ENCODE peak calls at places on chromosome 2, in six cellular contexts. S, V, B, X, Y and O are unnamed samples. For H3K9me3, the result is how much of the 10 kb centered on the place peaks cover.

GRCh38 chr2:134739261-134739878 is 20.6 kb upstream of the TMEM163 start:
- DNase-seq in V (no peak), B (no peak), Y (no peak), X (no peak), S (no peak), O (no peak)

GRCh38 chr2:85355073-85355410 is 473 bp downstream of the ELMOD3 start:
- DNase-seq in S (no peak), B (peak), V (no peak), X (no peak), Y (peak), O (no peak)

GRCh38 chr2:173401716-173402326 is 47.1 kb downstream of the CDCA7 start:
- DNase-seq in V (no peak), Y (peak), S (no peak), B (peak), X (no peak), O (no peak)

GRCh38 chr2:235170016-235170415 is 218.2 kb downstream of the SH3BP4 start:
- DNase-seq in X (no peak), Y (peak), V (no peak), B (no peak), S (no peak), O (no peak)

GRCh38 chr2:190469770-190470169 is 61.6 kb downstream of the MFSD6 start:
- DNase-seq in Y (peak), B (peak), V (no peak), S (peak), X (no peak), O (no peak)

GRCh38 chr2:163970058-163970806 is 234.4 kb upstream of the FIGN start:
- DNase-seq in S (no peak), X (no peak), V (no peak), B (no peak), Y (no peak), O (no peak)

GRCh38 chr2:235577404-235578330 is 83.8 kb downstream of the AGAP1 start:
- DNase-seq in Y (peak), X (no peak), B (no peak), S (peak), V (no peak), O (no peak)

GRCh38 chr2:13193900-13194299 is 477.2 kb downstream of the TRIB2 start:
- DNase-seq in B (peak), Y (peak), X (no peak), V (no peak), S (no peak), O (no peak)

GRCh38 chr2:73925033-73925704 is 1.5 kb upstream of the DGUOK start:
- DNase-seq in V (no peak), B (no peak), Y (no peak), X (no peak), S (no peak), O (no peak)

GRCh38 chr2:202157211-202157985 is 81.0 kb downstream of the SUMO1 start:
- DNase-seq in V (no peak), S (no peak), B (no peak), Y (no peak), X (no peak), O (no peak)

GRCh38 chr2:107597507-107597906 is 229.2 kb upstream of the RGPD4 start:
- DNase-seq in Y (no peak), X (no peak), S (no peak), V (no peak), B (peak), O (no peak)

GRCh38 chr2:36174920-36175319 is 180.7 kb upstream of the CRIM1 start:
- DNase-seq in B (no peak), V (no peak), Y (no peak), S (no peak), X (no peak), O (no peak)

GRCh38 chr2:209960676-209961630 is 41.5 kb upstream of the RPE start:
- DNase-seq in S (peak), X (no peak), V (peak), B (peak), Y (peak), O (peak)

GRCh38 chr2:231532189-231533035 is 2.2 kb upstream of the NMUR1 start:
- DNase-seq in Y (no peak), B (no peak), V (no peak), S (no peak), X (no peak), O (no peak)

GRCh38 chr2:74983606-74984005 is 25.2 kb downstream of the POLE4 start:
- DNase-seq in B (no peak), X (no peak), Y (no peak), S (no peak), V (no peak), O (no peak)

GRCh38 chr2:74984017-74984416 is 25.6 kb downstream of the POLE4 start:
- DNase-seq in V (no peak), B (no peak), X (no peak), Y (no peak), S (no peak), O (no peak)

GRCh38 chr2:74984947-74985637 is 26.6 kb downstream of the POLE4 start:
- DNase-seq in X (no peak), Y (no peak), S (no peak), B (no peak), V (no peak), O (no peak)

GRCh38 chr2:74979844-74980243 is 21.4 kb downstream of the POLE4 start:
- DNase-seq in Y (no peak), V (no peak), X (no peak), S (no peak), B (no peak), O (no peak)

GRCh38 chr2:74982581-74982980 is 24.1 kb downstream of the POLE4 start:
- DNase-seq in B (peak), S (no peak), X (no peak), V (no peak), Y (peak), O (no peak)
- TF ChIP-seq CTCF in B (peak), S (no peak), X (no peak), V (no peak), Y (peak), O (no peak)

DNA sequence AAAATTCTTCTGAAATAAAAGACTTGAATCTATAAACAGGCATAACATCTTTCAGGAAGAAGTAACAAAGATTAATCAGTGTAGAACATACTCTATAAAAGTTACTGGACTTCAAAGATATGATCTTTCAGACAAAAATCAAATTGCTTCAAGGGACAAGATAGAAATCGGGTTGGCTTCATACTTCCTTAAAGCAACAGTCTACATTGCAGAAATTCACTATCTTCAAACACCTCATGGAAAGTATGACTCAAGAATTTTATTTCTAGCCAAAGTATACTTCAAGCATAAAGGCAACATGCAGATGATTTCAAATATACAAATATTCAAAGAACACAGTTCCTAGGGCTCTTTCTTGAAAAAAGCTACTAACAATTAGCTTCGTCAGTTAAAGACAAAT is 240.7 kb downstream of the SRBD1 start:
- DNase-seq in S (no peak), X (no peak), B (no peak), V (no peak), Y (peak), O (no peak)
- H3K27ac ChIP-seq in S (no peak), X (no peak), B (no peak), V (no peak), Y (no peak), O (no peak)

GRCh38 chr2:222979484-222979883 is 72.5 kb upstream of the KCNE4 start:
- DNase-seq in B (no peak), Y (no peak), V (no peak), X (no peak), S (no peak), O (no peak)

GRCh38 chr2:222977121-222977520 is 74.9 kb upstream of the KCNE4 start:
- DNase-seq in V (no peak), S (no peak), B (no peak), X (no peak), Y (no peak), O (no peak)

GRCh38 chr2:222978850-222979249 is 73.1 kb upstream of the KCNE4 start:
- DNase-seq in B (no peak), V (no peak), Y (no peak), S (no peak), X (no peak), O (no peak)

GRCh38 chr2:222982909-222983265 is 69.1 kb upstream of the KCNE4 start:
- DNase-seq in X (no peak), V (no peak), S (no peak), B (no peak), Y (no peak), O (no peak)

DNA sequence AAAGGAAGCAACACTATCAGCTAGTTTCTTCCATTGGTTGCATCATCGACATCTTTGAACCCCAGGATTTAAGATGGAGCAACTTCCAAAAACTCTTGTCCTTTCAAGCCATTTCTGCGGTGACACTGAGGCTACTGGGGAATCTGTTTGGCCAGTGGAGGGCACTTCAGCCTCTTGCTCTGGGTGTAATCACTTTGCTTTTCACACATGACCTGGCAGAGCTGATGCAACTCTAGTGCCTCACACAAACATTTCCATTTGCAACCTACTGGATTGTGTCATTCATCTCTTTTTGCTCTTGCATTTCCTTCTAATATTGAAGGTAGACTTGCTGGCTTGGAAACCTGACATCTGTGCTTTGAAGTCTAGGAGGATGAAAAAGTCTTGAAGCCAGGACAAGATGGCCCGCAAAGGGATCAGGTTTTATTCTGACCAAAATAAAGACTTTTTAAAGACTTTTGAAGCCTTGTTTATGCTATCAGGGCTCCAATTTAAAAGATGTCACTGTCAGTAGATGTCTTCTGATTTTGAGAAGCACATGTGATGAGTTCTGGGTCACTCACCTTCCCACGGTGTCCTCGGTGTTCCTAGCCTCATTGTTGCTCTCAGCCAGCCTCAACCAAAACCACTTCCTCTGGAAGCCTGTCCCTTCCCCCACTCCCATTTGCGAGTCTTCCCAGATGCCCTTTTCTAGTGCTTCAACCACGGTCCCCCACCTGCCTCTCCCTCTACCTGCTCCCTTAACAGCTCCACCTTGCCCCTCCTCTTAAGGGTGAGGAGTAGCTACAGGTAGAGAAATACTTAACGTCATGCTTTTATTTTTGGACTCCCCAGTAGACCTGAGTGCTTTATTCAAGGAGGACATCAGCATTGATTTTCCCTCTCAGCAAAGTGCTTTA is 69.7 kb upstream of the KCNE4 start:
- DNase-seq in V (no peak), X (no peak), S (peak), B (peak), Y (peak), O (no peak)
- H3K9me3 ChIP-seq in V (under half), X (under half), S (under half), B (under half), Y (under half), O (under half)

GRCh38 chr2:197704434-197705142 is 581 bp upstream of the MARS2 start:
- DNase-seq in S (no peak), B (no peak), V (no peak), X (no peak), Y (no peak), O (no peak)

GRCh38 chr2:197707316-197708213 is 2.4 kb downstream of the MARS2 start:
- DNase-seq in X (no peak), V (no peak), Y (peak), B (peak), S (no peak), O (no peak)

GRCh38 chr2:197705143-197705911 is at the start of gene MARS2:
- DNase-seq in S (peak), B (peak), X (peak), Y (peak), V (peak), O (peak)

GRCh38 chr2:197706839-197707207 is 1.7 kb downstream of the MARS2 start:
- DNase-seq in S (no peak), B (no peak), Y (no peak), X (no peak), V (no peak), O (no peak)

GRCh38 chr2:197705912-197706838 is 1.0 kb downstream of the MARS2 start:
- DNase-seq in S (peak), B (no peak), Y (no peak), X (no peak), V (no peak), O (no peak)
- TF ChIP-seq CTCF in S (no peak), B (no peak), Y (no peak), X (no peak), V (no peak), O (no peak)

DNA sequence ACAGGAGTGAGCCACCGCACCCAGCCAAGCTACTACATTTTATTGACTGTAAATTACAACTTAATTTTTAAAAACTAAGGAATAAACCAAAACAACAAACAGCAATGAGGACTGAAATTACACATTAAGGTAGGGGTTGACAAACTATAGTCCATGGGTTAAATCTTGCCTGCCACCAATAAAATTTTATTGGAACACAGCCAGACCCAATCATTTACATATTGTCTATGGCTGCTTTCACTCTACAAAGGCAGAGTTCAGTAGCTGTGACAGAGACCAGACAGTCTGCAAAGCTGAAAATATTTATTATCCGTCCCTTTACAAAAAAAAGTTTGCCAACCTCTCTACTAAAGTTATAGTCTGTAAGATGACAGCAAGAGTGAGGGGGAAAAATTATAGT is 24.3 kb upstream of the UGP2 start:
- DNase-seq in B (no peak), S (no peak), Y (no peak), X (no peak), V (no peak), O (no peak)
- H3K27ac ChIP-seq in B (no peak), S (no peak), Y (no peak), X (no peak), V (no peak), O (no peak)

GRCh38 chr2:236642584-236643291 is 73.1 kb downstream of the ACKR3 start:
- DNase-seq in B (peak), X (no peak), V (peak), Y (peak), S (peak), O (no peak)
- H3K9me3 ChIP-seq in B (under half), X (under half), V (under half), Y (under half), S (under half), O (under half)

DNA sequence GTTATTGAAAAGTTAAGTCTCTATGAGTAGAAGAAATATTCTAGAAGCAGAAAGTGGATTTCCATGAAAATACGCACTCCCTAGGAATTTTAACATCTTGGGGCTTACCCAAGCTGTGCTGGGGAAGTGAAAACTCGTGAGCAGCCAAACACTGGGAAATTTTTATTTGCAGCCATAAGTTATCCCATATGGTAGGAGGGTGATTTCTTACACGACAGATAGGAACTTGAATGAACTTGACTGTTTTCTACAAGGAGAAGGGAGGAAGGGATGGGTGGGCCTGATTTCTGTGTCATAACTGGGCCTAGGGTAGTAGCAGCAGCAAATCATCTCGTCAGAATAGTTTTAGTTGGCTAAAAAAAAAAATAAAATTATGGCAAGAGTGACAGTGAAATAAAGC is 272.7 kb downstream of the ETAA1 start:
- DNase-seq in S (no peak), X (no peak), V (no peak), Y (no peak), B (no peak), O (no peak)
- TF ChIP-seq CTCF in S (no peak), X (no peak), V (no peak), Y (no peak), B (no peak), O (no peak)

GRCh38 chr2:189413249-189413648 is 28.0 kb upstream of the WDR75 start:
- DNase-seq in X (no peak), S (no peak), V (no peak), B (no peak), Y (no peak), O (no peak)

GRCh38 chr2:189409136-189409535 is 32.1 kb upstream of the WDR75 start:
- DNase-seq in X (no peak), Y (peak), V (no peak), S (no peak), B (no peak), O (no peak)

GRCh38 chr2:189409647-189410046 is 31.6 kb upstream of the WDR75 start:
- DNase-seq in B (no peak), X (no peak), S (no peak), Y (peak), V (no peak), O (no peak)

GRCh38 chr2:189411860-189412259 is 29.4 kb upstream of the WDR75 start:
- DNase-seq in S (no peak), X (no peak), V (no peak), B (peak), Y (peak), O (no peak)

GRCh38 chr2:189412330-189412953 is 28.8 kb upstream of the WDR75 start:
- DNase-seq in X (no peak), Y (peak), S (no peak), B (no peak), V (no peak), O (peak)
- H3K27ac ChIP-seq in X (peak), Y (no peak), S (no peak), B (no peak), V (no peak), O (no peak)

DNA sequence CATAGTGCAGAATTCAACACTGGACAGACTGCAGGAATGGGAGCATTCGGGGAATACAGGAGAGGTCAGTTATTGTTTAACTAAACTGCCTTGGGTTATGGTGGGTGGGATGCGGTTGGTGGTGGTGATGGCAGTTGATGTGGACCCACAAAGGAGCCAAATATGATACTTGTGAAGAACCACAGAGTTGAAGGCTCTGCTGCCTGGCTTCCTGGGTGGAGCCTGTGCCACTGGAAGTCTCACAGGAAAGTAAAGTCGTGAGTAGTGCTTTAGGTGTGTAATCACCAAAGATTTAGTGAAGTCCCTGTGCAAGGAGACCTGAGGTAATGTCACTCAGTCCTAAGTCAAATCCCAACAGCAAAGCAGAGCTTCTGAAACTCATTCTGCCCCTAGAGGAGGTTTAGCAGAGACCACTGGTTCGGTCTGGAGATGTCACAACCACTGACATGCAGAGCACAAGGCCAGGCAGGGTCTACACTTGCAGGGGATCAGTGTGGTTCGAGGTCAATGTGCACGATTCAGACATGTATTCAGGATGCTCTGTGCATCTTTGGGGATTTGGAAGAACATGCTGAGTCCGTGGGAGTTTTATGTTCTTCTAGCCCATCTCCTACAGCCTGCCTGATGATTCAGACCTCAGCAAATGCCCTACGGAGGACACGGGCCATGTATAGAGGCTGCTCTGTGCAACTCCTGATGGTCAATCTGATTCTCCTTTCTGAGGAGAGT is 1150.9 kb downstream of the RPIA start:
- DNase-seq in B (no peak), X (no peak), S (no peak), Y (no peak), V (no peak), O (no peak)
- H3K9me3 ChIP-seq in B (under half), X (under half), S (under half), Y (under half), V (half or more), O (under half)

GRCh38 chr2:187943772-187944369 is 347.8 kb upstream of the GULP1 start:
- DNase-seq in V (no peak), X (no peak), B (no peak), S (no peak), Y (no peak), O (no peak)
- TF ChIP-seq CTCF in V (no peak), X (no peak), B (no peak), S (no peak), Y (no peak), O (no peak)